ENCODE peak calls at places on chromosome 19, in four cellular contexts. M, G, D and X are unnamed samples.
A peak's percentile ranks its signal among the peaks of the same experiment; 100 is the strongest.

GRCh38 chr19:18846862-18847515 is 15.2 kb downstream of the UPF1 start:
- DNase-seq in M (peak; percentile 40), G (peak; percentile 52), D (peak; percentile 80), X (peak; percentile 59)

GRCh38 chr19:1276620-1277007 is 1.3 kb downstream of the FAM174C start:
- DNase-seq in M (no peak), G (peak; percentile 39), D (no peak), X (no peak)

GRCh38 chr19:13262450-13262849 is 112.2 kb downstream of the IER2 start:
- DNase-seq in M (peak; percentile 57), G (peak; percentile 28), D (no peak), X (peak; percentile 75)

GRCh38 chr19:54572696-54573311 is 786 bp upstream of the LILRA2 start:
- DNase-seq in M (peak; percentile 95), G (no peak), D (no peak), X (no peak)

GRCh38 chr19:48656840-48657474 is 11.0 kb upstream of the CA11 start:
- DNase-seq in M (no peak), G (no peak), D (no peak), X (peak; percentile 86)

GRCh38 chr19:4455742-4456565 is 1.6 kb downstream of the UBXN6 start:
- DNase-seq in M (no peak), G (peak; percentile 17), D (no peak), X (peak; percentile 67)

GRCh38 chr19:49149652-49150105 is 5.5 kb downstream of the HRC start:
- DNase-seq in M (peak; percentile 52), G (peak; percentile 65), D (no peak), X (peak; percentile 42)

GRCh38 chr19:2815923-2816322 is 3.7 kb upstream of the ZNF554 start:
- DNase-seq in M (no peak), G (no peak), D (no peak), X (no peak)

GRCh38 chr19:35618857-35619256 is 6.3 kb downstream of the HAUS5 start:
- DNase-seq in M (no peak), G (no peak), D (no peak), X (no peak)

GRCh38 chr19:41994521-41994971 is 516 bp upstream of the ATP1A3 start:
- DNase-seq in M (no peak), G (peak; percentile 27), D (no peak), X (no peak)